ENCODE peak calls at places on chromosomes 12 and 14, in four cellular contexts. P, V, F and L are unnamed samples.

GRCh38 chr12:57404966-57405640 is 25.7 kb downstream of the R3HDM2 start:
- DNase-seq in F (no peak), P (no peak), V (no peak), L (no peak)

GRCh38 chr12:100593490-100593889 is 20.0 kb downstream of the GAS2L3 start:
- DNase-seq in F (no peak), P (no peak), V (no peak), L (no peak)

GRCh38 chr12:13452955-13453570 is 256.5 kb downstream of the EMP1 start:
- DNase-seq in F (no peak), V (no peak), P (no peak), L (no peak)

GRCh38 chr12:31326689-31327659 is 1.0 kb upstream of the SINHCAF start:
- DNase-seq in F (no peak), P (no peak), V (no peak), L (no peak)

GRCh38 chr12:49580572-49581535 is 12.9 kb upstream of the MCRS1 start:
- DNase-seq in P (peak; percentile 69), F (peak; percentile 74), V (peak; percentile 85), L (peak; percentile 71)

GRCh38 chr14:73833530-73834257 is 17.9 kb upstream of the PTGR2 start:
- DNase-seq in F (no peak), P (no peak), V (no peak), L (peak; percentile 28)

GRCh38 chr12:67697443-67697842 is 48.9 kb downstream of the DYRK2 start:
- DNase-seq in V (no peak), F (no peak), P (no peak), L (no peak)

GRCh38 chr12:5022465-5023061 is 21.1 kb upstream of the KCNA5 start:
- DNase-seq in F (peak; percentile 54), V (peak; percentile 53), P (peak; percentile 53), L (no peak)

GRCh38 chr14:94390372-94391086 is 2.1 kb upstream of the SERPINA1 start:
- DNase-seq in P (no peak), F (no peak), V (no peak), L (peak; percentile 65)

GRCh38 chr14:24335461-24336146 is 733 bp upstream of the ADCY4 start:
- DNase-seq in V (no peak), F (no peak), P (no peak), L (no peak)

GRCh38 chr14:99391671-99392070 is 89.0 kb downstream of the SETD3 start:
- DNase-seq in P (no peak), V (no peak), F (no peak), L (no peak)

GRCh38 chr12:42372154-42372791 is 46.3 kb downstream of the PPHLN1 start:
- DNase-seq in P (no peak), V (peak; percentile 49), F (no peak), L (no peak)